ENCODE peak calls at places on chromosomes 5 and 9, in seven cellular contexts. P, Q, N, X, E, O and D are unnamed samples.
A peak's percentile ranks its signal among the peaks of the same experiment; 100 is the strongest.

GRCh38 chr9:136437839-136438547 is 1.7 kb downstream of the INPP5E start:
- DNase-seq in N (no peak), E (no peak), X (no peak), Q (no peak), P (no peak), O (no peak), D (no peak)

GRCh38 chr9:92517046-92517445 is 18.7 kb downstream of the ECM2 start:
- DNase-seq in E (no peak), X (no peak), N (no peak), O (no peak), P (no peak), Q (no peak), D (no peak)

GRCh38 chr9:78209127-78209526 is 26.7 kb upstream of the CEP78 start:
- DNase-seq in O (no peak), P (no peak), N (no peak), Q (no peak), E (no peak), X (no peak), D (no peak)

GRCh38 chr5:133400120-133400519 is 212.2 kb downstream of the FSTL4 start:
- DNase-seq in N (no peak), O (no peak), E (no peak), X (no peak), P (no peak), Q (no peak), D (no peak)

GRCh38 chr9:132644251-132644650 is 25.5 kb downstream of the DDX31 start:
- DNase-seq in E (no peak), N (no peak), X (no peak), P (peak; percentile 41), Q (no peak), O (peak; percentile 7), D (no peak)

GRCh38 chr5:172712610-172713009 is 58.4 kb downstream of the DUSP1 start:
- DNase-seq in N (no peak), X (no peak), O (no peak), E (no peak), Q (no peak), P (no peak), D (no peak)

GRCh38 chr9:70435948-70436347 is 21.5 kb upstream of the KLF9 start:
- DNase-seq in E (no peak), X (no peak), O (no peak), Q (no peak), P (no peak), N (no peak), D (no peak)

GRCh38 chr9:136378171-136379002 is 4.9 kb upstream of the CARD9 start:
- DNase-seq in Q (no peak), P (no peak), O (no peak), X (no peak), E (no peak), N (no peak), D (no peak)

GRCh38 chr5:99169309-99169708 is 240.5 kb upstream of the CHD1 start:
- DNase-seq in N (no peak), O (no peak), P (no peak), X (peak; percentile 17), Q (no peak), E (no peak), D (no peak)

GRCh38 chr9:106773750-106774149 is 89.2 kb upstream of the ZNF462 start:
- DNase-seq in P (no peak), E (no peak), N (no peak), X (no peak), O (no peak), Q (no peak), D (no peak)

GRCh38 chr5:149423287-149424268 is 44.5 kb upstream of the IL17B start:
- DNase-seq in X (no peak), P (no peak), E (no peak), Q (no peak), N (no peak), O (no peak), D (no peak)

GRCh38 chr9:114072181-114073140 is 5.6 kb downstream of the AMBP start:
- DNase-seq in Q (no peak), N (no peak), X (peak; percentile 64), P (no peak), E (no peak), O (no peak), D (peak; percentile 83)

GRCh38 chr9:113963017-113963620 is 87.0 kb downstream of the ZNF618 start:
- DNase-seq in O (peak; percentile 49), Q (no peak), P (peak; percentile 66), N (no peak), E (no peak), X (peak; percentile 24), D (peak; percentile 60)